ENCODE peak calls at places on chromosomes 3 and 15, in ten cellular contexts. L is CD4-positive, CD25-positive, alpha-beta regulatory T cell; U is testis; I is A549; X is OCI-LY7; Q is right cardiac atrium; O is hepatocyte; F is body of pancreas; J is prostate gland; B is psoas muscle. E is an unnamed sample.
A peak's percentile ranks its signal among the peaks of the same experiment; 100 is the strongest.

GRCh38 chr3:23966308-23966707 is 21.2 kb downstream of the NR1D2 start:
- DNase-seq in I (no peak), F (no peak), X (no peak), J (no peak), L (no peak), O (no peak), B (no peak), U (no peak), Q (no peak), E (no peak)

GRCh38 chr3:171660126-171660661 is 150.1 kb downstream of the PLD1 start:
- DNase-seq in U (no peak), X (no peak), J (no peak), I (no peak), F (no peak), Q (no peak), L (no peak), B (no peak), O (no peak), E (no peak)

GRCh38 chr3:107402214-107402613 is 25.0 kb downstream of the CCDC54 start:
- DNase-seq in X (no peak), Q (no peak), F (no peak), I (no peak), O (no peak), L (no peak), B (no peak), J (no peak), U (no peak), E (no peak)

GRCh38 chr15:93035953-93036810 is 52.8 kb downstream of the RGMA start:
- DNase-seq in O (peak; percentile 50), I (peak; percentile 61), U (peak; percentile 29), L (peak; percentile 36), B (peak; percentile 35), Q (peak; percentile 39), J (no peak), F (peak; percentile 62), X (peak; percentile 66), E (peak; percentile 80)

GRCh38 chr3:41572092-41572491 is 372.8 kb downstream of the CTNNB1 start:
- DNase-seq in X (no peak), O (no peak), L (no peak), J (no peak), I (no peak), U (no peak), Q (no peak), F (no peak), B (no peak), E (no peak)

GRCh38 chr3:128360705-128361271 is 105.9 kb downstream of the DNAJB8 start:
- DNase-seq in J (no peak), L (no peak), X (no peak), Q (no peak), U (no peak), I (no peak), F (no peak), B (no peak), O (no peak), E (no peak)

GRCh38 chr3:126888186-126888760 is 94.6 kb upstream of the PLXNA1 start:
- DNase-seq in U (no peak), L (no peak), F (no peak), X (no peak), B (no peak), Q (no peak), O (no peak), J (no peak), I (no peak), E (no peak)

GRCh38 chr3:123799544-123800351 is 84.4 kb downstream of the MYLK start:
- DNase-seq in Q (peak; percentile 53), I (peak; percentile 18), B (peak; percentile 27), U (no peak), L (no peak), F (no peak), O (peak; percentile 55), X (no peak), J (no peak), E (no peak)

GRCh38 chr15:92811514-92811913 is 88.6 kb upstream of the CHD2 start:
- DNase-seq in F (peak; percentile 83), J (peak; percentile 41), X (peak; percentile 49), L (peak; percentile 9), O (peak; percentile 43), I (peak; percentile 80), U (no peak), B (no peak), Q (no peak), E (no peak)

GRCh38 chr3:156150434-156151066 is 30.2 kb downstream of the KCNAB1 start:
- DNase-seq in Q (no peak), X (peak; percentile 52), F (peak; percentile 68), O (peak; percentile 72), I (peak; percentile 55), B (no peak), J (peak; percentile 48), U (peak; percentile 71), L (peak; percentile 32), E (peak; percentile 62)

GRCh38 chr15:70869346-70869745 is 15.4 kb upstream of the LARP6 start:
- DNase-seq in B (no peak), J (no peak), U (no peak), X (no peak), I (no peak), L (no peak), O (no peak), F (no peak), Q (no peak), E (peak; percentile 73)

GRCh38 chr3:182861345-182861744 is 68.0 kb downstream of the ATP11B start:
- DNase-seq in Q (no peak), I (no peak), L (no peak), F (no peak), J (no peak), U (no peak), B (no peak), O (no peak), X (no peak), E (no peak)

GRCh38 chr3:37981348-37981664 is 9.3 kb upstream of the VILL start:
- DNase-seq in I (no peak), X (no peak), L (no peak), B (no peak), U (no peak), F (no peak), O (no peak), J (no peak), Q (no peak), E (peak; percentile 62)

GRCh38 chr15:96274087-96274440 is 56.4 kb upstream of the NR2F2 start:
- DNase-seq in L (no peak), X (no peak), O (no peak), Q (no peak), U (no peak), I (no peak), J (no peak), F (no peak), B (no peak), E (no peak)
- H3K27ac ChIP-seq in L (no peak overlapping the region), X (no peak overlapping the region), O (no peak overlapping the region), Q (no peak overlapping the region), U (no peak overlapping the region), I (no peak overlapping the region), J (no peak overlapping the region), F (no peak overlapping the region), B (no peak overlapping the region), E (no peak overlapping the region)

DNA sequence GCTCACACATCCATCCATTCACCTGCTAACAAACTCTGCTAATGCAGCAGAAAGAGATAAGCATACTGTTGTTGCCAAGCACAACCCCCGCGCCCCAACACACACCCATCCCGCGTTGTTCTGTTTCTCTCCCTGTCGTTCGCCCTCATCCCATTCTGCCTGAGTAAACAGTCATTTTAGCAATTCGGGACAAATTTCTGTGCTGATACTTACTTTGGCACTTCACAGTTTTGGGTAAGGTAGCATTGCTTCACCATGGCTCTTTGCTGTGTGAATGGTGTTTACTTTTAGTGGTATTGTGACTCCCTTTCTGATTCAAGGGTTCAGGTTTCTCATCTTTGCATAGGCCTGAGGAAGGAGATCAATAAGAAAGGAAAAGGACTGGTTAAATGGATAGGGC is 149.7 kb downstream of the AKAP13 start:
- DNase-seq in L (no peak), O (no peak), I (no peak), J (no peak), B (no peak), Q (no peak), U (no peak), F (no peak), X (no peak), E (no peak)
- H3K4me1 ChIP-seq in L (peaks cover 14% of the 10 kb centered on the region), O (no peaks in the 10 kb centered on the region), I (peaks cover 6% of the 10 kb centered on the region), J (peaks cover 10% of the 10 kb centered on the region), B (peaks cover 3% of the 10 kb centered on the region), Q (peaks cover 7% of the 10 kb centered on the region), U (peaks cover 6% of the 10 kb centered on the region), F (peaks cover 46% of the 10 kb centered on the region), X (peaks cover 44% of the 10 kb centered on the region), E (peaks cover 3% of the 10 kb centered on the region)

DNA sequence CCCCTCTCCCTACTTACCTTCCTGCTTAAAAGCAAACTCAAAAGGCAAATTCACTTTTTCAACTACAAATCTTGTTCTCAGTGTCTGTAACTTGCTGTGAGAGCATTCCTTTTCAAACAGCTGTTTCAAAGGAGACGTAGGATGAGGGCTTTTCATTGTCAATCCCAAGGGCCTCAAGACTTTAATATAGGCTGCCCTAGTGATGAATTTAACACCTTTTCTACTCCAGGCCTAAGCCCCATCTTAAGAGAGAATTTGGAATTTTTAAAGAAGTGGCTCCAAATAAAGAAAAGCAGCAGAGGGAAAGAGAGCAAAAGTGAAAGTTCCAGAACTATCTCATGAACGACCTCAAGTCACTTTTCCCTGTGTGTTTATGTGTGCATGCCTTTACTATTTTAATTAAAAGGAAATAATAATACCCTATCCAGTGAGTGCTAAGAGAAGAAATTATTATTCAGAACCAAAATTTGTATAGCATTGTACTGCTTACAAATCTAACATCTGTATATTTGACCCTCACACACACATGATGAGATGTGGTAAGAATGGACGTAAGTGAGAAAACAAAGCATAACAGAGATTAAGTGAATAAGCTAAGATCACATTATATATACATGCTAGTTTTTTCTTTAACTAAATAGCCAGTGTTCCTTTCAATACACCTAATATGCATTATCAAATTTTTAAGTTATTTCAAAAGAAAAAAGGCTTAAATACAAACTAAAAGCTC is 196.4 kb downstream of the VGLL3 start:
- DNase-seq in B (no peak), O (no peak), X (no peak), U (no peak), L (no peak), F (no peak), Q (no peak), I (no peak), J (no peak), E (no peak)
- H3K27ac ChIP-seq in B (peak overlapping the region; percentile 59), O (peak overlapping the region; percentile 53), X (no peak overlapping the region), U (peak overlapping the region; percentile 86), L (no peak overlapping the region), F (peak overlapping the region; percentile 55), Q (peak overlapping the region; percentile 62), I (peak overlapping the region; percentile 53), J (peak overlapping the region; percentile 63), E (peak overlapping the region; percentile 78)

GRCh38 chr3:31943041-31943440 is 38.0 kb downstream of the OSBPL10 start:
- DNase-seq in B (no peak), U (no peak), F (no peak), I (no peak), O (no peak), Q (no peak), X (no peak), J (no peak), L (no peak), E (no peak)

GRCh38 chr3:31942446-31942845 is 38.6 kb downstream of the OSBPL10 start:
- DNase-seq in J (no peak), B (no peak), U (no peak), X (peak; percentile 64), L (no peak), F (no peak), I (no peak), Q (no peak), O (no peak), E (no peak)

GRCh38 chr3:31945738-31946052 is 35.4 kb downstream of the OSBPL10 start:
- DNase-seq in X (no peak), U (no peak), O (no peak), L (no peak), Q (no peak), F (no peak), I (no peak), J (no peak), B (no peak), E (no peak)

GRCh38 chr3:31937225-31937624 is 43.8 kb downstream of the OSBPL10 start:
- DNase-seq in Q (no peak), I (no peak), F (no peak), X (no peak), L (no peak), U (no peak), J (no peak), B (no peak), O (no peak), E (no peak)

GRCh38 chr3:31941230-31941632 is 39.8 kb downstream of the OSBPL10 start:
- DNase-seq in U (no peak), L (no peak), O (no peak), F (no peak), I (peak; percentile 61), Q (no peak), X (no peak), J (no peak), B (no peak), E (no peak)
- H3K4me1 ChIP-seq in U (peaks cover 4% of the 10 kb centered on the region), L (no peaks in the 10 kb centered on the region), O (peaks cover 5% of the 10 kb centered on the region), F (no peaks in the 10 kb centered on the region), I (peaks cover 24% of the 10 kb centered on the region), Q (peaks cover 3% of the 10 kb centered on the region), X (peaks cover 99% of the 10 kb centered on the region), J (no peaks in the 10 kb centered on the region), B (no peaks in the 10 kb centered on the region), E (no peaks in the 10 kb centered on the region)